ENCODE peak calls at places on chromosomes 7 and 10, in four cellular contexts. V is mesenchymal stem cell, J is neuronal stem cell, R is H1. E is an unnamed sample.

GRCh38 chr10:127922675-127923366 is 15.9 kb downstream of the PTPRE start:
- DNase-seq in V (peak), J (no peak), R (no peak), E (peak)

GRCh38 chr7:4109481-4110110 is 572.5 kb upstream of the FOXK1 start:
- DNase-seq in V (no peak), R (no peak), J (no peak), E (no peak)

GRCh38 chr7:150362989-150363769 is 5.4 kb upstream of the REPIN1 start:
- DNase-seq in V (no peak), R (no peak), J (no peak), E (no peak)

GRCh38 chr10:44960482-44961230 is 1.1 kb downstream of the RASSF4 start:
- DNase-seq in V (no peak), R (no peak), J (no peak), E (no peak)

GRCh38 chr7:55254596-55255500 is 110.3 kb upstream of the LANCL2 start:
- DNase-seq in V (peak), R (peak), J (peak), E (peak)

GRCh38 chr7:32094516-32094915 is 24.3 kb upstream of the PDE1C start:
- DNase-seq in V (no peak), J (no peak), R (no peak), E (no peak)

GRCh38 chr7:18426564-18427226 is 68.9 kb upstream of the HDAC9 start:
- DNase-seq in J (no peak), V (peak), R (no peak), E (peak)

GRCh38 chr10:62627985-62628384 is 176.5 kb upstream of the ADO start:
- DNase-seq in J (no peak), V (peak), R (no peak), E (peak)

GRCh38 chr10:119769886-119770285 is 44.0 kb downstream of the INPP5F start:
- DNase-seq in J (no peak), R (no peak), V (peak), E (peak)

GRCh38 chr10:132878091-132878729 is 64.2 kb downstream of the CFAP46 start:
- DNase-seq in J (no peak), V (no peak), R (no peak), E (no peak)

GRCh38 chr10:53702489-53702888 is 929.9 kb upstream of the MBL2 start:
- DNase-seq in R (no peak), J (no peak), V (no peak), E (no peak)

GRCh38 chr7:122944682-122945303 is 50.7 kb downstream of the TAS2R16 start:
- DNase-seq in R (no peak), V (no peak), J (no peak), E (no peak)

GRCh38 chr7:129245533-129245932 is 20.7 kb downstream of the AHCYL2 start:
- DNase-seq in V (no peak), J (no peak), R (no peak), E (no peak)

GRCh38 chr7:136134503-136134902 is 157.3 kb upstream of the MTPN start:
- DNase-seq in R (no peak), J (no peak), V (peak), E (peak)

GRCh38 chr10:32357056-32357735 is 10.2 kb upstream of the EPC1 start:
- DNase-seq in R (no peak), V (no peak), J (no peak), E (no peak)

GRCh38 chr7:134941185-134941900 is 45.0 kb upstream of the AGBL3 start:
- DNase-seq in V (peak), J (peak), R (no peak), E (peak)

GRCh38 chr7:99419323-99420021 is 10.7 kb downstream of the BUD31 start:
- DNase-seq in J (no peak), R (no peak), V (no peak), E (no peak)

GRCh38 chr7:55570218-55570873 is 2.0 kb downstream of the VOPP1 start:
- DNase-seq in R (no peak), V (peak), J (no peak), E (no peak)

GRCh38 chr7:42883950-42884349 is 27.9 kb downstream of the C7orf25 start:
- DNase-seq in R (no peak), V (no peak), J (no peak), E (peak)

GRCh38 chr7:1912472-1913289 is 242.6 kb downstream of the ELFN1 start:
- DNase-seq in V (peak), R (no peak), J (no peak), E (peak)

GRCh38 chr7:107167483-107168232 is 1.1 kb upstream of the HBP1 start:
- DNase-seq in R (no peak), V (peak), J (peak), E (peak)

GRCh38 chr10:132301371-132302330 is 6.1 kb downstream of the STK32C start:
- DNase-seq in V (no peak), J (no peak), R (no peak), E (no peak)

GRCh38 chr7:1144269-1144771 is 15.7 kb downstream of the ZFAND2A start:
- DNase-seq in J (no peak), V (no peak), R (no peak), E (no peak)

GRCh38 chr10:113087082-113088029 is 137.3 kb downstream of the TCF7L2 start:
- DNase-seq in R (peak), V (peak), J (no peak), E (peak)

GRCh38 chr10:43939939-43940810 is 291.5 kb upstream of the ZNF32 start:
- DNase-seq in J (no peak), R (no peak), V (peak), E (peak)

GRCh38 chr10:77409697-77410471 is 227.7 kb downstream of the KCNMA1 start:
- DNase-seq in V (no peak), J (no peak), R (no peak), E (no peak)

GRCh38 chr10:89367529-89367928 is 10.3 kb upstream of the IFIT1B start:
- DNase-seq in R (no peak), J (no peak), V (peak), E (no peak)
- H3K18ac ChIP-seq in R (no peak), J (no peak), V (no peak), E (no peak)

DNA sequence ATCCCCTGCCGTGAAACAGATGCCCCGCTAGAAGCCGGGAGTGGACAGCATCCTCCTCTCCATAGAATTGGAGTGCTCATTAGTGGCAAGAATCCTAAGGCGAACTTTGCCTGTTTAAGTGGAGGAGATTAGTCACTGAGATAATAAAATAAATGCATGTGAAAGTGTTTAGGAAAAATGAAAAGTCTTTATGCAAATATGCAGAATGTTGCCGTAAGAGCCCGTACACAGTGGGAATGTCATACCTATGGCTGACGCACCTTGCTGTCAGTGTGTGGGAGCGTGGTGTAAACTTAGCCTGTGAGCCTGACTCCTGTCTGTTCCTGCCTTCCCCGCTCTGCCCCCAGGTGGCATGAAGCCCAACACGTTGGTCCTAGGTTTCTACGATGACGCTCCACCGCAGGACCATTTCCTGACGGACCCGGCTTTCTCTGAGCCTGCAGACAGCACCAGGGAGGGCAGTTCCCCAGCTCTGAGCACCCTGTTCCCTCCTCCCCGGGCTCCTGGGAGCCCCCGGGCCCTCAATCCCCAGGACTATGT is 1.7 kb upstream of the TRIP6 start:
- DNase-seq in R (no peak), J (no peak), V (no peak), E (peak)
- H3K4me3 ChIP-seq in R (no peak), J (peak), V (no peak), E (no peak)

GRCh38 chr10:131086511-131086910 is 225.0 kb downstream of the TCERG1L start:
- DNase-seq in J (no peak), V (no peak), R (no peak), E (no peak)

GRCh38 chr10:131088619-131089018 is 222.9 kb downstream of the TCERG1L start:
- DNase-seq in R (no peak), J (no peak), V (no peak), E (no peak)

GRCh38 chr10:131086094-131086493 is 225.4 kb downstream of the TCERG1L start:
- DNase-seq in J (no peak), R (no peak), V (no peak), E (no peak)

GRCh38 chr10:131089150-131089549 is 222.4 kb downstream of the TCERG1L start:
- DNase-seq in J (no peak), V (no peak), R (no peak), E (no peak)

DNA sequence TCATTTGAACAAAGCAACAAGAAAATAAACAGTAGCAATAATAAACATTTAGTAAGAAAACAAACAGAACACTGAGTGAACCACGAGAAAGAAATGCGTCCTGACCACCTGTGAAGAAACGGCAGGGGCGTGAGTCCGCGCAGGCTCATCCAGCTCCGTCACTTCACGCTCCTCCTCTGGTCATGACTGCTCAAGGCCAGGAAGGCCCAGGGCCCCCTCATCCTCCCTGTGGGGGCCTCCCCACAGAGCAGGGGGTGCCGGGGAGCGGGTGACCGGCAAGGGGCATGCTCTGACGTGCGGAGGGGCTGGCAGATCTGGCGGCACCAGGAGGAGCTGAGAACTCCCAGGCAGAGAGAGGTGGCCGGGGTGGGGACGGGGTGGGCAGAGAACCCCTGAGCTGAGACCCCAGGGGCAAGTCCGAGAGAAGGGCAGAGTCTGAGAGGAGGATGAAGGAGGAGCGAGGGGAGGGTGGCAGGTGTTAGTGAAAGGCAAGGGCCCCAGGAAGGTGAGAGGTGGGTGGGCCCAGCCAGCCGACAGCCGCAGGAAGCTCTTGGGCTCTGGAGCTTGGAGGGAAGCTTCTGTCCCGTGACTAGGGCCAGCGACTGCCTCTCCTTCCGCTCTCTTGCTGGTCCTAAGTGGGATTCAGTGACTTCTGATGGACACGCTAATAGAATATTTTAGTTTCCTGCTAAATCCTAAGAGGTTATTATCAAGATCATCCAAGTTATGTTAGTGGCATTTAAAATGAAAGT is 223.9 kb downstream of the TCERG1L start:
- DNase-seq in V (no peak), J (no peak), R (no peak), E (no peak)
- H4K91ac ChIP-seq in V (no peak), J (no peak), R (no peak), E (no peak)

DNA sequence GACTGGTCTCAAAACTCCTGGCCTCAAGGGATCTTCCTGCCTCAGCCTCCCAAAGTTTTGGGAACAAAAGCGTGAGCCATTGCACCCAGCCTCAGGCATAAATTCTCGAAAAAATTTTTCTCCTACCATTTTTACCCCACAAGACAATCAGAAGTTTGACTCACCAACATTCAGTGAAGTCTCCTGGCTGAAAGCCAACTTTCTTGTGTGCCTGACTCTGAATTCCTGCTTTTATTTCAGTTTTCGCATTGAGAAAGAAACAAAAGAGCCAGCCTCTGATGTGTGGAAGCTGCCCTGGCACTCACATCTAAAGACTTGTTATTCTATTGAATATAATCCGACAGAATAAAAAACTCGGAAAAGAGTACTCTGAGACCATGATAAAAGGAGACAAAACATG is 402.9 kb downstream of the MAGI2 start:
- DNase-seq in R (no peak), J (no peak), V (peak), E (peak)
- H3K18ac ChIP-seq in R (no peak), J (no peak), V (no peak), E (no peak)

DNA sequence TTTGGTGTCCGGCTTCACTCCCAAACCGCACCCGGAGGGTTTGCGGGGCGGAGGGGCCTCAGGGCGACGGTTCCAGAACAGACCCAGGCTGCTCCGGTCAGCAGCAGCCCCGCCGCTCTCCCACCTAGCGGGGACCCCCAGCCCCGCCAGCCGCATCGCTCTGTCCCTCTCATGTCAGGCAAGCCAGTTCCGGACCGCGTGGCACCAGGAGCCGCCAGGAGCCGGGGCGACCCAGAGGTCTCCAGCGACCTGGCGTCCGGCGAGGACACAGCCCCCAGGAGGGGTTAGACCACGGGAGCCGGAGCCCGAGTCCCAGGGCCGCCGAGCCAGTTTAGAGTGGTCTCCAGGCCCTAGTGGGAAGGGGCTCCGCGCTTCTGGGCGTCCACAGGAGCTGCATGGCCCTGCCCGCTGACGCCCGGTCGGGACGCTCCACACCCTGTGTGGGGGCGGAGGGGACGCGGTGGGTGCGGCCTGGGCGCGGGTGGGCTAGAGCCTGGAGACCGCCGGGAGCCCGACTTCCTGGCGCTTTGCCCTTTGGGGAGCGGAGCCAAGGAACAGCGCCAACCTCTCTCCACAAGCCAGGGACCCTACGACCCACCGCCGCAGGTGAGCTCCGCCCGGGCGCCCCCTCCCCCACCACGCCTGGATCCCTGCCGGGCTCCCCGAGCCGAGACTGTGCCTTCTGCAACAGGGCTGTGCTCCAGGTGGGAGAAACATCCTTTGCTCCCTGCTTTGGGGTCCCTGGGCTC is 43.4 kb downstream of the ZNF117 start:
- DNase-seq in V (no peak), J (peak), R (no peak), E (no peak)
- H3K4me3 ChIP-seq in V (no peak), J (peak), R (peak), E (no peak)

GRCh38 chr10:122505011-122505410 is 43.7 kb downstream of the HTRA1 start:
- DNase-seq in J (no peak), V (no peak), R (no peak), E (no peak)
- H4K91ac ChIP-seq in J (no peak), V (peak), R (no peak), E (no peak)

GRCh38 chr7:137904826-137905225 is 58.1 kb upstream of the DGKI start:
- DNase-seq in R (no peak), J (no peak), V (peak), E (peak)

GRCh38 chr7:137903382-137904169 is 56.8 kb upstream of the DGKI start:
- DNase-seq in V (peak), J (peak), R (peak), E (peak)

GRCh38 chr7:137895301-137896201 is 48.8 kb upstream of the DGKI start:
- DNase-seq in R (no peak), V (no peak), J (no peak), E (no peak)

GRCh38 chr7:137900137-137900536 is 53.4 kb upstream of the DGKI start:
- DNase-seq in V (no peak), R (no peak), J (no peak), E (no peak)

GRCh38 chr7:137898839-137899681 is 52.3 kb upstream of the DGKI start:
- DNase-seq in J (peak), R (peak), V (peak), E (peak)
- H3K18ac ChIP-seq in J (peak), R (no peak), V (no peak), E (no peak)

GRCh38 chr7:155372782-155373358 is 75.2 kb downstream of the INSIG1 start:
- DNase-seq in R (no peak), V (no peak), J (no peak), E (no peak)
- H3K4me3 ChIP-seq in R (peak), V (no peak), J (no peak), E (no peak)